ENCODE peak calls at places on chromosome 6, in ten cellular contexts. D is adrenal gland, L is heart left ventricle, I is A549, A is IMR-90, G is Peyer's patch, S is ovary, J is breast epithelium, H is HCT116, V is uterus. X is an unnamed sample.

GRCh38 chr6:152298055-152298647 is 339.0 kb downstream of the SYNE1 start:
- DNase-seq in D (no peak), L (no peak), I (no peak), A (no peak), G (no peak), S (no peak), J (no peak), H (no peak), V (no peak), X (no peak)

GRCh38 chr6:18034798-18035202 is 47.4 kb upstream of the KIF13A start:
- DNase-seq in D (no peak), L (no peak), I (peak; percentile 42), A (peak; percentile 19), G (no peak), S (no peak), J (no peak), H (peak; percentile 12), V (no peak), X (no peak)

GRCh38 chr6:164408868-164409267 is 900.5 kb downstream of the C6orf118 start:
- DNase-seq in D (no peak), L (no peak), I (no peak), A (no peak), G (no peak), S (no peak), J (no peak), H (no peak), V (no peak), X (no peak)

GRCh38 chr6:132483779-132484679 is 28.9 kb downstream of the STX7 start:
- DNase-seq in D (peak; percentile 68), L (no peak), I (peak; percentile 56), A (peak; percentile 76), G (no peak), S (peak; percentile 26), J (no peak), H (peak; percentile 47), V (no peak), X (peak; percentile 22)

GRCh38 chr6:144745434-144745833 is 460.3 kb downstream of the UTRN start:
- DNase-seq in D (no peak), L (no peak), I (no peak), A (no peak), G (no peak), S (no peak), J (no peak), H (no peak), V (no peak), X (no peak)

GRCh38 chr6:117498159-117498558 is 15.7 kb downstream of the DCBLD1 start:
- DNase-seq in D (no peak), L (no peak), I (peak; percentile 33), A (peak; percentile 87), G (no peak), S (no peak), J (no peak), H (no peak), V (no peak), X (no peak)

GRCh38 chr6:146851837-146852236 is 253.1 kb downstream of the ADGB start:
- DNase-seq in D (no peak), L (no peak), I (no peak), A (peak; percentile 94), G (no peak), S (no peak), J (no peak), H (no peak), V (no peak), X (no peak)

GRCh38 chr6:89495961-89496535 is 63.1 kb downstream of the ANKRD6 start:
- DNase-seq in D (no peak), L (no peak), I (no peak), A (no peak), G (no peak), S (no peak), J (no peak), H (no peak), V (no peak), X (no peak)

GRCh38 chr6:157194643-157195042 is 128.7 kb downstream of the TMEM242 start:
- DNase-seq in D (no peak), L (no peak), I (no peak), A (peak; percentile 65), G (no peak), S (no peak), J (no peak), H (no peak), V (no peak), X (no peak)

GRCh38 chr6:8219352-8219943 is 117.1 kb upstream of the EEF1E1 start:
- DNase-seq in D (peak; percentile 65), L (no peak), I (peak; percentile 27), A (peak; percentile 63), G (no peak), S (peak; percentile 24), J (no peak), H (peak; percentile 23), V (no peak), X (peak; percentile 43)

GRCh38 chr6:129133770-129134192 is 250.8 kb downstream of the LAMA2 start:
- DNase-seq in D (no peak), L (no peak), I (no peak), A (peak; percentile 39), G (no peak), S (peak; percentile 41), J (no peak), H (no peak), V (peak; percentile 26), X (no peak)

GRCh38 chr6:10425973-10426780 is 11.3 kb upstream of the TFAP2A start:
- DNase-seq in D (peak; percentile 41), L (no peak), I (no peak), A (no peak), G (no peak), S (no peak), J (peak; percentile 77), H (no peak), V (no peak), X (peak; percentile 36)

DNA sequence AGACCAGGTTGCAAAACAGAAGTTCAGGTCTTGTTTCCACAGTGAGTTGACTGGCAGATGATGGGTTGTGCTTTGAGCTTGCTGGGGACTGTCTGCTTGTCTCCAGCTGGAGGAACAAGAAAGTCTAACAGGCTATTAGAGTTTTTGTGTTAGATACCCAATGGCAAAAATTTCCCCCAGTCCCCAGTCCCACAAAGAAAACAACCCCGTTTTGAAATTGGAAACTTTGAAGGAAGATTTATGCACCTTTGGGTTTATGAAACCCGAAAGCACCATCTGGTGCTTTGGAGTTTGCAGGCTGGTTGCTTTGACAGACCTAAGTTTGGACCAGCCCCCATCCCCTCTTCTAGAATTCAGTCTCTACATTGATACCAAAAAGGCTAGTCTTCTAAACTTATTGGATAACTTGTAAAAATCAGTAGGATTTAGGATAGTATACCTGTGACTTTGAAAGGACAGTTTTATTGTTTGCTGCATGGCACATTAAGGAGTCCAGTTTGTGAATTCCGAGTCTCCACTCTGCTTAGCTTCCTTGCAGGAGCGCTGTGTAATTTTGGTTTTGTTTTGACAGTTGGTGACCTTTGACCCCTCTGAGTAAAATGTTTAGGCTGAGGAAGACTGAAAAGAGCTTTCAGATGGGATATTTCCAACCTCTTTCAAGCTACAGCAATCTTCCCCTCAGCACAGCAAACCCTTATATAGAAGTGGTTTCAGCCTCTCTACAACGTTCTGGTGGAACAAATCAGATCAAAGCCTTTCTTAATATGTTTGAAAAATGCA is 25.5 kb upstream of the PRL start:
- DNase-seq in D (no peak), L (no peak), I (no peak), A (peak; percentile 65), G (no peak), S (no peak), J (no peak), H (no peak), V (no peak), X (no peak)
- H3K4me1 ChIP-seq in D (no peaks in the 10 kb centered on the region), L (no peaks in the 10 kb centered on the region), I (peaks cover 19% of the 10 kb centered on the region), A (peaks cover 15% of the 10 kb centered on the region), G (no peaks in the 10 kb centered on the region), S (peaks cover 16% of the 10 kb centered on the region), J (no peaks in the 10 kb centered on the region), H (peaks cover 3% of the 10 kb centered on the region), V (no peaks in the 10 kb centered on the region), X (no peaks in the 10 kb centered on the region)

GRCh38 chr6:6591778-6592388 is 3.4 kb downstream of the LY86 start:
- DNase-seq in D (peak; percentile 64), L (peak; percentile 65), I (no peak), A (no peak), G (peak; percentile 68), S (no peak), J (no peak), H (no peak), V (no peak), X (no peak)
- H3K4me3 ChIP-seq in D (no peak overlapping the region), L (no peak overlapping the region), I (no peak overlapping the region), A (no peak overlapping the region), G (no peak overlapping the region), S (no peak overlapping the region), J (no peak overlapping the region), H (no peak overlapping the region), V (no peak overlapping the region), X (no peak overlapping the region)

GRCh38 chr6:155314773-155315515 is 660 bp upstream of the TFB1M start:
- DNase-seq in D (peak; percentile 88), L (peak; percentile 65), I (peak; percentile 88), A (peak; percentile 79), G (peak; percentile 74), S (peak; percentile 33), J (no peak), H (peak; percentile 82), V (peak; percentile 36), X (peak; percentile 81)
- TF ChIP-seq POLR2A in D (no peak), L (no peak), I (no peak), A (peak; percentile 38), G (no peak), S (no peak), J (no peak), H (peak; percentile 88), V (no peak), X (no peak)

GRCh38 chr6:137651591-137652335 is 157.6 kb upstream of the OLIG3 start:
- DNase-seq in D (no peak), L (no peak), I (no peak), A (no peak), G (no peak), S (no peak), J (no peak), H (no peak), V (no peak), X (no peak)
- H3K4me1 ChIP-seq in D (no peaks in the 10 kb centered on the region), L (no peaks in the 10 kb centered on the region), I (no peaks in the 10 kb centered on the region), A (no peaks in the 10 kb centered on the region), G (peaks cover 10% of the 10 kb centered on the region), S (peaks cover 5% of the 10 kb centered on the region), J (no peaks in the 10 kb centered on the region), H (no peaks in the 10 kb centered on the region), V (no peaks in the 10 kb centered on the region), X (peaks cover 34% of the 10 kb centered on the region)

DNA sequence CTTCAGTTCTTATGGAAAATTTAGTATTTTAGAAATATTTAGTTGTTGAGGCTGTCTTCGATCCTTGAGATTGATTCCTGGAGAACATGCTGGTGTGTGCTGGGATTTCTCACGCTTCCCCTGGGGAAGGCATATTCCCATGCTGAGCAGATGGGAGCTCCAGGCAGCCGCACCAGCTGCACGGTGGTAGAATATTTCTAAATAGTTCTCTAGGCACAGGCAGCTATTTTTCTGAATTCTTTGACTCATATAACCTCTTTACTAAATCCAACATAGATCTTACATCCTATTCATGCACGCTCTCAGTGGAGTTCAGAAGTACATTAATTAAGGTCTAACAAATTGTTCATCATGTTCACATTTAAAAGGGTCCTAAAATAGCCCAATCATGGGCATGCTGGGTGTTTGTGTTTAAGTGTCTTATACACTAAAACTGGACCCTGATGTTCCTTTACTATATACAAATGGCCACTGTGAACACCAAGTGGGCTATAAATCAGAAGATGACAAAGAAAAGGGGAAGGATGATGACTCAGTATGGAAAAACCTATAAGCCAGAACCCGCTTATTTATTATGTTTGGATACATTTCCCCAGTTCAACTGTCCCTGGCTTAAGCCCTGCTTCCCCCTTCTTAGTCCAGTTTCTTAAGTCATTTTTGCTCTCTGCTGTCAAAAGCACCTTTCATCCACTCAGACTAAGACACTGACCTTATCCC is 138.5 kb downstream of the UST start:
- DNase-seq in D (no peak), L (no peak), I (no peak), A (peak; percentile 91), G (no peak), S (no peak), J (no peak), H (no peak), V (no peak), X (no peak)
- H3K4me3 ChIP-seq in D (no peak overlapping the region), L (no peak overlapping the region), I (no peak overlapping the region), A (no peak overlapping the region), G (no peak overlapping the region), S (no peak overlapping the region), J (no peak overlapping the region), H (no peak overlapping the region), V (no peak overlapping the region), X (no peak overlapping the region)

GRCh38 chr6:25138024-25138696 is 141.0 kb upstream of the CARMIL1 start:
- DNase-seq in D (peak; percentile 70), L (peak; percentile 72), I (peak; percentile 57), A (peak; percentile 62), G (peak; percentile 72), S (peak; percentile 52), J (no peak), H (no peak), V (peak; percentile 61), X (peak; percentile 26)
- TF ChIP-seq POLR2A in D (peak; percentile 53), L (no peak), I (no peak), A (no peak), G (no peak), S (peak; percentile 47), J (peak; percentile 48), H (no peak), V (peak; percentile 83), X (peak; percentile 28)